ENCODE peak calls at places on chromosome 15, in four cellular contexts. P, J, V and N are unnamed samples. For H3K4me1, the result is how much of the 10 kb centered on the place peaks cover.

GRCh38 chr15:96264351-96264798 is 66.1 kb upstream of the NR2F2 start:
- DNase-seq in V (no peak), P (no peak), J (peak), N (peak)

GRCh38 chr15:60091150-60091549 is 87.0 kb downstream of the FOXB1 start:
- DNase-seq in V (peak), J (no peak), P (no peak), N (peak)

GRCh38 chr15:75666823-75667501 is 19.2 kb downstream of the SNX33 start:
- DNase-seq in P (no peak), V (peak), J (peak), N (peak)

GRCh38 chr15:43266834-43267233 is at the start of gene TGM5:
- DNase-seq in P (peak), V (no peak), J (no peak), N (peak)

GRCh38 chr15:78006567-78007205 is 70.8 kb downstream of the TBC1D2B start:
- DNase-seq in V (no peak), P (no peak), J (no peak), N (no peak)

GRCh38 chr15:69524850-69525249 is 72.2 kb downstream of the RPLP1 start:
- DNase-seq in V (no peak), J (no peak), P (no peak), N (no peak)

GRCh38 chr15:68508485-68509189 is 70.2 kb upstream of the CORO2B start:
- DNase-seq in P (no peak), V (no peak), J (peak), N (no peak)

GRCh38 chr15:78873796-78874761 is 1.4 kb downstream of the MORF4L1 start:
- DNase-seq in J (peak), V (no peak), P (no peak), N (peak)

GRCh38 chr15:80010131-80010673 is 39.2 kb upstream of the BCL2A1 start:
- DNase-seq in J (no peak), V (peak), P (no peak), N (no peak)

GRCh38 chr15:56616551-56616950 is 116.8 kb downstream of the ZNF280D start:
- DNase-seq in J (no peak), V (no peak), P (no peak), N (peak)
- H3K4me1 ChIP-seq in J (under half), V (under half), P (under half), N (under half)

DNA sequence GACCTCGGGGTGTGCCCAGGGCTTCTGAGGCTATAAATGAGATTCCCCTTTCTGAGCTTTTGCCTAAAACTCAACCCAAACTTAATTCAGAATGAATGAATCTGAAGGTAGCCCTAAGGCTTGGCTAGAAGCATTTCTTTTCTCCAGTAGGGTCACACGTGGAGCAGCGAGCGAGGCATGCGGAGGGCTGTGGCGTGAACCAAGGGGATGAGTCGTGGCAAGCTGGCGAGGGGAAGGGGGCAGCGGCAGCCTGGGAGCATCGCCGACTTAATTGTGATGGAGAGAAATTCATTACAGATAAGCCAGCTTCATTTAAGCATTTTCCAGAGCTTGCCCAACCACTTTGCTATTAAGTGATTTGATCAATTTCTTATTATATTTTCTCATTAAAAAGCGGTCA is 79.9 kb downstream of the CHSY1 start:
- DNase-seq in J (no peak), V (no peak), P (no peak), N (no peak)
- H3K4me1 ChIP-seq in J (under half), V (under half), P (half or more), N (under half)

DNA sequence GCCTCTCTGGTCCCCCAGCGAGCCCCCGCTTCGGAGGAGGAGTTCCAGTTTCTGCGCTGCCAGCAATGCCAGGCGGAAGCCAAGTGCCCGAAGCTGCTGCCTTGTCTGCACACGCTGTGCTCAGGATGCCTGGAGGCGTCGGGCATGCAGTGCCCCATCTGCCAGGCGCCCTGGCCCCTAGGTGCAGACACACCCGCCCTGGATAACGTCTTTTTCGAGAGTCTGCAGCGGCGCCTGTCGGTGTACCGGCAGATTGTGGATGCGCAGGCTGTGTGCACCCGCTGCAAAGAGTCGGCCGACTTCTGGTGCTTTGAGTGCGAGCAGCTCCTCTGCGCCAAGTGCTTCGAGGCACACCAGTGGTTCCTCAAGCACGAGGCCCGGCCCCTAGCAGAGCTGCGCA is 3.5 kb downstream of the PML start:
- DNase-seq in V (no peak), P (no peak), J (no peak), N (no peak)
- H3K4me1 ChIP-seq in V (under half), P (half or more), J (under half), N (under half)

GRCh38 chr15:38883987-38884386 is 319.4 kb upstream of the RASGRP1 start:
- DNase-seq in J (no peak), V (peak), P (no peak), N (no peak)

GRCh38 chr15:38882226-38882625 is 317.6 kb upstream of the RASGRP1 start:
- DNase-seq in J (no peak), V (no peak), P (no peak), N (no peak)

GRCh38 chr15:38886315-38887163 is 321.9 kb upstream of the RASGRP1 start:
- DNase-seq in P (no peak), J (no peak), V (peak), N (peak)

GRCh38 chr15:38885477-38885952 is 320.9 kb upstream of the RASGRP1 start:
- DNase-seq in P (no peak), J (no peak), V (peak), N (no peak)

GRCh38 chr15:38885001-38885400 is 320.4 kb upstream of the RASGRP1 start:
- DNase-seq in V (peak), P (no peak), J (no peak), N (no peak)
- H3K4me1 ChIP-seq in V (under half), P (under half), J (under half), N (under half)

GRCh38 chr15:63504247-63504978 is at the start of gene USP3:
- DNase-seq in J (peak), V (peak), P (no peak), N (peak)
- H3K4me1 ChIP-seq in J (under half), V (under half), P (half or more), N (half or more)

GRCh38 chr15:27036210-27036609 is 65.2 kb downstream of the GABRG3 start:
- DNase-seq in P (no peak), J (no peak), V (no peak), N (no peak)
- H3K4me1 ChIP-seq in P (under half), J (under half), V (under half), N (under half)

GRCh38 chr15:92831459-92832229 is 68.5 kb upstream of the CHD2 start:
- DNase-seq in P (peak), V (peak), J (peak), N (peak)

GRCh38 chr15:92832992-92833438 is 67.1 kb upstream of the CHD2 start:
- DNase-seq in P (no peak), V (peak), J (no peak), N (no peak)

GRCh38 chr15:92829875-92830274 is 70.2 kb upstream of the CHD2 start:
- DNase-seq in J (no peak), V (no peak), P (no peak), N (no peak)

GRCh38 chr15:92833493-92834271 is 66.4 kb upstream of the CHD2 start:
- DNase-seq in J (no peak), V (no peak), P (no peak), N (no peak)
- H3K4me1 ChIP-seq in J (under half), V (under half), P (under half), N (under half)

GRCh38 chr15:22968356-22968755 is 11.8 kb downstream of the CYFIP1 start:
- DNase-seq in V (peak), P (no peak), J (no peak), N (no peak)
- H3K4me1 ChIP-seq in V (under half), P (under half), J (under half), N (under half)

DNA sequence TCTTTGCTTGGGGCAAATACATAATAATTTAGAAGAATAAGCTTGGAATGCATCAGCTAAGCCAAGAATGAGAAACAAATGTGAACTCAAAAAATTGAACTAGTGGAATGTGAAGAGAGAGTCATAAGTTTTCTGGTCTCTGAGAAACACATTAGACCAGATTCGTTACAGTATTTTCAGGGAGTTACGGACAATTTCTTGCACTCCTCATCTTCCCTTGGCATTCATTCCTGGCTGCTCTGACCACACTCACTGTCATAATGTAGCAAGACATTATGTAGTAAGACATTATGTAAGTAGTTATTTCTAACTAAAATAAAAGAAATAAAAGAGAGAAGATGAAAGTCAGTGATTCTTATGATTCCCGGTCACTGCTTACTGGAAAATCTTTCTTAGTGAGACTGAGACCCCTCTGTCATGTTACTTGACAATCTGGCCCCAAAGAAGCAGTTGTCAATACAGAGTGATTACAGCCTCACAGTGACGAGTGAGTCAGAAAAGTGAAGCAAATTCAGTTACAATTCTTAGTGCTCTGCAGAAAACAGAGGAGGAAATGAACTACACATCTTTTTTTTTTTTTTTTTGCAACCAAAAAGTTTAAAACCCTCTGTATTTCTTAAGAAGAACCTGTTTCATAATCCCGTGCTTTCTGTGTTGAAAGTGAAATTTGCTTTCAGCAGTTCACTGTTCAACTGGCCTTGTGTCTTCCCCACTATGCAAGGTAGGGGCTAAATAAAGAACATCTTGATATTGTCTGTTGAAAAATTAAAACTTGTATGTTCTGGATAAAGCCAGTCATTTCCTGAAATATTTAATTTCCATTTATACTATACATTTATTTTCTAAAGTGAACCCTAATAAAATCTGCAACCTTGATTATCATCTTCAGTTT is 1.7 kb downstream of the AQP9 start:
- DNase-seq in J (no peak), V (peak), P (no peak), N (no peak)
- H3K4me1 ChIP-seq in J (under half), V (under half), P (under half), N (under half)

GRCh38 chr15:63363292-63363691 is 18.4 kb downstream of the CA12 start:
- DNase-seq in V (no peak), J (no peak), P (no peak), N (no peak)

GRCh38 chr15:63365004-63365555 is 16.6 kb downstream of the CA12 start:
- DNase-seq in V (no peak), J (no peak), P (no peak), N (no peak)

GRCh38 chr15:63362196-63362595 is 19.4 kb downstream of the CA12 start:
- DNase-seq in J (no peak), P (no peak), V (peak), N (no peak)

GRCh38 chr15:63364293-63365003 is 17.2 kb downstream of the CA12 start:
- DNase-seq in V (peak), J (no peak), P (no peak), N (no peak)

GRCh38 chr15:63362873-63363272 is 18.8 kb downstream of the CA12 start:
- DNase-seq in J (no peak), V (no peak), P (no peak), N (no peak)
- H3K4me1 ChIP-seq in J (under half), V (under half), P (under half), N (under half)